ENCODE peak calls at places on chromosomes 2 and 18, in six cellular contexts. K, X, T, N, B and S are unnamed samples. For H3K4me1, the result is how much of the 10 kb centered on the place peaks cover.

GRCh38 chr18:31646332-31646822 is 38.0 kb downstream of the B4GALT6 start:
- DNase-seq in B (no peak), K (no peak), T (no peak), X (no peak), N (no peak), S (no peak)

GRCh38 chr2:119760876-119761275 is 1.2 kb downstream of the PTPN4 start:
- DNase-seq in K (no peak), T (no peak), B (peak), X (peak), N (no peak), S (no peak)

GRCh38 chr2:162317058-162317742 is 1.3 kb downstream of the IFIH1 start:
- DNase-seq in B (no peak), N (no peak), K (no peak), X (peak), T (no peak), S (no peak)

GRCh38 chr2:51219468-51219867 is 187.5 kb upstream of the NRXN1 start:
- DNase-seq in K (no peak), T (no peak), X (no peak), N (no peak), B (no peak), S (no peak)

GRCh38 chr2:195047955-195048354 is 609.1 kb upstream of the SLC39A10 start:
- DNase-seq in X (no peak), T (no peak), K (no peak), B (no peak), N (no peak), S (no peak)

GRCh38 chr18:7608174-7608550 is 41.0 kb downstream of the PTPRM start:
- DNase-seq in B (no peak), X (no peak), N (no peak), K (no peak), T (no peak), S (no peak)

GRCh38 chr2:178306351-178307073 is 112.2 kb downstream of the OSBPL6 start:
- DNase-seq in B (peak), T (peak), X (peak), K (peak), N (peak), S (peak)

GRCh38 chr2:85538507-85539360 is at the start of gene MAT2A:
- DNase-seq in X (peak), N (peak), T (peak), B (peak), K (peak), S (peak)

GRCh38 chr2:220779918-220780317 is 792.2 kb downstream of the EPHA4 start:
- DNase-seq in K (no peak), B (no peak), T (no peak), N (no peak), X (no peak), S (no peak)

GRCh38 chr18:8401606-8402005 is 207.6 kb upstream of the RAB12 start:
- DNase-seq in B (no peak), N (no peak), X (no peak), T (no peak), K (no peak), S (no peak)

GRCh38 chr18:67919316-67919715 is 402.8 kb upstream of the DSEL start:
- DNase-seq in N (no peak), B (no peak), X (no peak), K (no peak), T (no peak), S (no peak)

GRCh38 chr2:74440005-74440377 is 1.7 kb downstream of the RTKN start:
- DNase-seq in X (no peak), T (peak), K (peak), B (peak), N (peak), S (no peak)

GRCh38 chr2:82089518-82089917 is 1785.0 kb upstream of the LRRTM1 start:
- DNase-seq in K (no peak), X (peak), T (no peak), N (no peak), B (no peak), S (no peak)

GRCh38 chr2:2764739-2765138 is 433.7 kb upstream of the MYT1L start:
- DNase-seq in N (no peak), B (no peak), T (no peak), K (no peak), X (no peak), S (no peak)

GRCh38 chr18:21991081-21991534 is 178.3 kb upstream of the GATA6 start:
- DNase-seq in T (no peak), X (no peak), K (no peak), N (no peak), B (no peak), S (no peak)

GRCh38 chr18:5464241-5464640 is 79.6 kb downstream of the EPB41L3 start:
- DNase-seq in K (no peak), X (no peak), N (no peak), B (no peak), T (no peak), S (no peak)

GRCh38 chr2:163133602-163134001 is 295.0 kb upstream of the KCNH7 start:
- DNase-seq in K (no peak), B (no peak), T (no peak), X (no peak), N (no peak), S (no peak)

GRCh38 chr18:69936191-69936558 is 11.5 kb downstream of the CD226 start:
- DNase-seq in B (no peak), K (peak), N (no peak), X (no peak), T (no peak), S (no peak)

GRCh38 chr18:48820483-48821250 is 130.1 kb downstream of the SMAD7 start:
- DNase-seq in B (no peak), K (no peak), T (no peak), X (no peak), N (no peak), S (peak)

GRCh38 chr18:79599503-79599931 is 80.1 kb upstream of the CTDP1 start:
- DNase-seq in N (no peak), B (no peak), K (no peak), T (no peak), X (no peak), S (peak)

GRCh38 chr18:23232331-23232730 is 97.0 kb downstream of the CABLES1 start:
- DNase-seq in T (no peak), N (no peak), K (no peak), B (no peak), X (no peak), S (no peak)

DNA sequence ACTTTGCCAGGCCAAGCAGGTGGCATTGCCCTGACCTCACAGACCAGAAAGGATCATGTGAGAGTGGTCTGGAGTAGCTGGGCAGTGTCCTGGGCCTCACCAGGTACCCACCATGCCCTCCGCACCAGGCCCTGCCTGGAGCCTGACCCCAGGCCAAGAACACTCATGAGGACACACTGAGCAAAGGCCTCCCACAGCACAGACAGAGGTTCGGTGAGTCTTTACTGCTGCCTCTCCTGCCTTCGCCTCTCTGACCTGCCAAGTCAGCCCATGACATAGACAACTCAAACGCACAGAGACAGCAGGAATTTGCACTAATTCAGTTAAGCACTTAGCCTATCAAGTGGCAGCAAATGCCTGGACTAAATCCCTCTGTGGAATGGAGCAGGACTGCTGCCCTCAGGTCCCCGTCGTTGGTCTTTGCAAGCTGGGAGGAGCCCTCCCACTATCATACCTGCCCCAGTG is 62.5 kb downstream of the RHOB start:
- DNase-seq in K (no peak), T (no peak), X (no peak), B (no peak), N (no peak), S (no peak)
- H3K4me1 ChIP-seq in K (under half), T (under half), X (under half), B (under half), N (under half), S (under half)

DNA sequence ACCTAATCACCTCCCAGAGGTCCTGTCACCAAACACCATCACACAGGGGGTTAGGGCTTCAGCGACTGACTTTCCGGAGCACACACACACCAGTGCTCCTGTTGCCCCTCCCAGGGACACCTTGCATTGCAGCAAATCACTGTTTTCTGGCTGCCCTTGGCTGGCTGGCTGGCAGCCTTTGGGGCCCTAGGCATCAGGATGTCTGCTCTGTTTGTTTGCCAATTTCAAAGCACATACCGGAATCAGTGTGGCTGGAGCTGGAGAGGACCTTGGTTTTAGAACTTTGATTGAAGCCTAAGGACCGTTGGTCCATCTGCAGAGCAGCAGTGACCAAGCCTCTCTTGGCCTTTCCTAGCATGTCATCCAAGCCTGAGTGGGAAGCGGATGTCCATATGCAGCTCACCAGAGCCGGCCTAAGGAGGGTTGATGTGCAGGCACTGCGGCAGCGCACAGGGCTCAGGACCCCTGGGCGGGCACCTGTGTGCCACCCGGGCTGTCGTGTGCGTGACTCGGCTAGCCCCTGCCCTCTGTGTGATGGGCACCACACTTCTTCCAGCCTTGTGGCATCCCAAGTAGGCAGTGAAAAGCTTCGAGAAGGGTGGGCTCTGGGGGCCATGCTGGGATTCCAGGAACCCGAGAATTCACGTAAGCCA is 62.1 kb downstream of the GBX2 start:
- DNase-seq in T (no peak), B (no peak), K (no peak), N (no peak), X (no peak), S (no peak)
- TF ChIP-seq CTCF in T (no peak), B (no peak), K (no peak), N (no peak), X (no peak), S (no peak)

DNA sequence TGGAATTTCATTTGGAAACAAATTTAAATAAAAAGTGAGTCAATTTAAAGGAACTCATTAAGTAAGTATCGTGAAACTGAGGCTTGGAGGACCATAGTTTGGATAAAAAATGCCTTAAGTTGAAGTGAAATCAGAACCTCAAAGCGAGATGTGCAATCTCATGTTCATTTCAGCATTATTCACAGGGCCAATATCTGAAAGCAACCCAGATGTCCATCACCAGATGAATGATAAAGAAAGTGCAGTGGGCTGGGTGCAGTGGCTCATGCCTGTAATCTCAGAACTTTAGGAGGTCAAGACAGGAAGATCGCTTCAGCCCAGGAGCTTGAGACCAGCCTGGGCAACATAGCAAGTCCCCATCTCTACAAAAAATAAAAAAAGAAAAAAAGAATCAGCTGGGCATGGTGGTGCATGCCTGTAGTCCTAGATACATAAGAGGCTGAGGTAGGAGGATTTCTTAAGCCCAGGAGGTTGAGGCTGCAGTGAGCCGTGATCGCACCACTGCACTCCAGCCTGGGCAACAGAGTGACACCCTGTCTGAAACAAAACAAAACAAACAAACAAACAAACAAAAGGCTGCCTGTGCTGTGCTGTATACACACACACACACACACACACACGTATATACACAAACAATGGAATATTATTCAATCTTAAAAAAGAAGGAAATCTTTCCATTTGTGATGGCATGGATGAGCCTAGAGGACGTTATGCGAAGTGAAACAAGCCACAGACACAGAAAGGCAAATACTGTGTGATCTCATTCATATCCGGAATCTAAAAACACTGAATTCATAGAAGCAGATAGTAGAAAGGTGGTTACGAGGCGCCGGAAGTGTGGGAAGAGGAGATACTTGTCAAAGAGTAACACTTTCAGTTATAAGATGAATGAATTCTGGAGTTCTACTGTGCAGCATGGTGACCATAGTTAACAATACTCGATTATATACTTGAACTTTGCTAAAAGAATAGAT is 14.5 kb downstream of the SH3RF3 start:
- DNase-seq in T (no peak), X (peak), K (no peak), B (no peak), N (no peak), S (no peak)
- H3K4me1 ChIP-seq in T (under half), X (under half), K (under half), B (under half), N (under half), S (under half)

GRCh38 chr2:11835403-11835802 is 89.0 kb downstream of the LPIN1 start:
- DNase-seq in T (no peak), N (no peak), B (no peak), X (no peak), K (no peak), S (no peak)
- TF ChIP-seq CTCF in T (no peak), N (no peak), B (peak), X (no peak), K (no peak), S (no peak)

GRCh38 chr2:30398488-30398887 is 48.6 kb upstream of the LCLAT1 start:
- DNase-seq in X (no peak), K (no peak), B (no peak), T (no peak), N (no peak), S (no peak)

GRCh38 chr2:30398084-30398483 is 49.0 kb upstream of the LCLAT1 start:
- DNase-seq in T (no peak), X (no peak), K (no peak), N (no peak), B (no peak), S (no peak)

GRCh38 chr2:30402441-30403182 is 44.4 kb upstream of the LCLAT1 start:
- DNase-seq in X (no peak), K (no peak), T (no peak), B (no peak), N (no peak), S (no peak)

GRCh38 chr2:30403592-30404353 is 43.3 kb upstream of the LCLAT1 start:
- DNase-seq in K (no peak), X (no peak), B (no peak), N (peak), T (peak), S (no peak)

DNA sequence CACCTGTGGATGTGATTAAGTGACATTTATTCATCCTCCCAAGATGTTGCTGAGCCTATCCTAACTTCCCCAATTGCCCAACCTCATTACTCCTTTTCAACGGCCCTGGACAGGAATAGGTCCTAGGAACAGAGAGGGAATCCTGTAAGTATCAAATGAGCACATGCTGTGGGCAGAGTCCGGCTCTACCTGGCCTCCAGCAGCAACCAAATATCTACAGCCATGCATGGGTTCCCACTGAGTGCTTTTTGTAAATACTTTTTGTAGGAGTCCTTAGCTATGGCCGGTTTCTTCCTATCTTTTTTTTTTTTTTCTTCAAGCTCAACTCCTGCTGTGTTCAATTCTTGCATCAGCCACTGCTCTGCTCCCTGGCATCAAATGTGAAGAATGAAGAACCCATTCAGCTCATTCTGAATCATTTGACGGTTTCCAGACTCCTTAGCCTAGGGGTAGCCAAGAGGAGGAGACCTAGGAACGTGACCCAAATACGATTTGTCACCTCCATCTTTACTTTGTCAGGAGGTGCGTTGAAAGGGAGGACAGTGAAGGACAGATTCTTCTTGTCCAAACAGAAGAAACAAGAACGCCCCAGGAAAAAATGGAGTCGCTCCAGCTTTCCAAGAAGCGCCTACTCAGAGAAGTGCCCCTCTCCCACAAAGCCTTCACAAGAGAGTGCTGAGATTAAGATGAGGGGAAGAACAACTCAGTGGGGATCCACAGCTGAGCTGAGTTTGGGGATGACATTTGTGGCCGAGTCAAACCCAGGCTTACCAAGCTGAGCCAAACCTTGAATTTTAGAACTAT is 46.7 kb upstream of the LCLAT1 start:
- DNase-seq in T (no peak), N (no peak), X (no peak), K (peak), B (no peak), S (no peak)
- H3K4me1 ChIP-seq in T (under half), N (under half), X (under half), K (under half), B (under half), S (under half)

GRCh38 chr2:164478205-164478604 is 143.1 kb downstream of the GRB14 start:
- DNase-seq in K (no peak), N (no peak), T (no peak), B (no peak), X (no peak), S (no peak)

GRCh38 chr2:164474873-164475272 is 146.4 kb downstream of the GRB14 start:
- DNase-seq in T (no peak), N (no peak), X (no peak), K (no peak), B (no peak), S (no peak)

DNA sequence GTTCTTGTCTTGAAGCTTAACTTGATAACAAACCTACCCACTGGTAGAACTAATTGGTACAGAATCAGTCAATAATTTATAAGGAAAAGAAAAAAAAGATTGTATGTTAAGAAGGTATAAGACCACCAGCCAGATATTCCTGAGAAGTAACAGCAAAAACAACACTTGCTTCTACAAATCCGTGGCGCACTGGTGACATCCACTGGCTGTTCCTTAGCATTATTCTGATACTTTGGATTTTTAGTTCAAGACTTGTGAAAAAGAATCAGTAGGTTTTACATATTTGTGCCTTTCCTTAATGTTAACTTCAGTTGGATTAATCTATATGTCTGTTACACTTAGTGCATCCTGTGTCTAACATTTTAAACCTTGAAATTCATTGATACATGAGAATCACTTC is 141.8 kb downstream of the GRB14 start:
- DNase-seq in B (no peak), N (peak), K (peak), T (no peak), X (peak), S (no peak)
- TF ChIP-seq CTCF in B (no peak), N (peak), K (no peak), T (no peak), X (peak), S (peak)

GRCh38 chr2:223824301-223824700 is 13.1 kb downstream of the AP1S3 start:
- DNase-seq in X (no peak), K (no peak), T (no peak), N (no peak), B (no peak), S (no peak)
- H3K4me1 ChIP-seq in X (under half), K (under half), T (under half), N (under half), B (under half), S (under half)

DNA sequence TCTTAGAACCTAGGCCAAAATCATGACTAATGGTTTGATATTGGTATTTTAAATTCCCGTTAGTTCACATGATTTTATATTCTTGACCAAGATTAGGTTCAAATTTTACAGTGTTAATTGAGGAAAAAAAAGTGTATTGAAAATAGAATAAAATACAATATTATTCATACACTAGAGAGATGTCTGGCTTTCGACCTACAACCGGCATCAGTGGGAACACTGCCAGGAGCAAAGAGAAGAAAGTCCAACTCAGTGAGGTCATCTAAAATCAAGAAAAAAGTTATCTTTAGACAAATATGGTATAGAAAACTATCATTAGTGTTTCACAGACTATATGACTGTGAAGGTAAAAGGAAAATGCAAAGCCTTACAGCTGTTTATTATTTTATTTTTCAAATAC is 81.5 kb downstream of the PIGN start:
- DNase-seq in B (no peak), K (no peak), X (no peak), N (no peak), T (no peak), S (no peak)
- TF ChIP-seq CTCF in B (no peak), K (no peak), X (no peak), N (no peak), T (no peak), S (no peak)